ENCODE peak calls at places on chromosomes 3 and 15, in nine cellular contexts. Z, D, Q, X, K, T, A, Y and C are unnamed samples.

GRCh38 chr3:98971183-98971681 is 69.7 kb upstream of the DCBLD2 start:
- DNase-seq in Z (peak; percentile 100), D (no peak), Q (peak; percentile 96), X (no peak), K (no peak), T (no peak), A (peak; percentile 19), Y (no peak), C (no peak)

GRCh38 chr15:98896802-98897732 is 110.5 kb downstream of the PGPEP1L start:
- DNase-seq in Z (peak; percentile 99), D (no peak), Q (peak; percentile 100), X (no peak), K (no peak), T (no peak), A (peak; percentile 49), Y (no peak), C (no peak)

GRCh38 chr15:76973362-76973743 is 21.6 kb upstream of the PSTPIP1 start:
- DNase-seq in Z (peak; percentile 42), D (no peak), Q (no peak), X (peak; percentile 79), K (no peak), T (peak; percentile 51), A (no peak), Y (no peak), C (no peak)

GRCh38 chr3:4001976-4002375 is 202.7 kb downstream of the LRRN1 start:
- DNase-seq in Z (no peak), D (no peak), Q (no peak), X (no peak), K (no peak), T (no peak), A (no peak), Y (no peak), C (no peak)

GRCh38 chr3:49529567-49529966 is 24.7 kb upstream of the BSN start:
- DNase-seq in Z (no peak), D (no peak), Q (no peak), X (peak; percentile 22), K (no peak), T (no peak), A (no peak), Y (no peak), C (no peak)

GRCh38 chr3:9878700-9879099 is 1.4 kb downstream of the CIDEC start:
- DNase-seq in Z (no peak), D (no peak), Q (no peak), X (no peak), K (no peak), T (no peak), A (peak; percentile 72), Y (peak; percentile 55), C (no peak)

GRCh38 chr3:125671461-125672243 is 76.4 kb upstream of the OSBPL11 start:
- DNase-seq in Z (no peak), D (no peak), Q (no peak), X (no peak), K (no peak), T (no peak), A (no peak), Y (no peak), C (no peak)

GRCh38 chr3:38829404-38829803 is 13.4 kb upstream of the SCN10A start:
- DNase-seq in Z (peak; percentile 82), D (no peak), Q (peak; percentile 60), X (no peak), K (no peak), T (no peak), A (peak; percentile 60), Y (no peak), C (no peak)

GRCh38 chr15:96341465-96342142 is 11.1 kb downstream of the NR2F2 start:
- DNase-seq in Z (no peak), D (no peak), Q (no peak), X (no peak), K (peak; percentile 59), T (no peak), A (no peak), Y (peak; percentile 20), C (peak; percentile 46)

GRCh38 chr3:26631385-26631738 is 8.8 kb downstream of the LRRC3B start:
- DNase-seq in Z (no peak), D (no peak), Q (no peak), X (no peak), K (no peak), T (no peak), A (no peak), Y (no peak), C (no peak)

GRCh38 chr3:123281929-123282328 is 80.2 kb downstream of the SEC22A start:
- DNase-seq in Z (no peak), D (no peak), Q (no peak), X (no peak), K (peak; percentile 54), T (no peak), A (no peak), Y (no peak), C (no peak)